ENCODE peak calls at places on chromosome 15, in ten cellular contexts. Z, R, V, K, G, I, X, P, H and E are unnamed samples.

GRCh38 chr15:73437541-73438109 is 5.3 kb upstream of the REC114 start:
- DNase-seq in R (no peak), X (no peak), V (no peak), P (no peak), G (no peak), K (no peak), Z (no peak), H (no peak), I (no peak), E (no peak)

GRCh38 chr15:41194444-41194843 is 36.1 kb downstream of the EXD1 start:
- DNase-seq in H (no peak), I (no peak), V (no peak), Z (no peak), G (no peak), K (no peak), P (no peak), X (no peak), R (no peak), E (no peak)

GRCh38 chr15:63389902-63390301 is 8.3 kb upstream of the CA12 start:
- DNase-seq in H (no peak), Z (peak), K (no peak), R (no peak), I (no peak), P (no peak), V (no peak), X (no peak), G (no peak), E (no peak)

GRCh38 chr15:69478259-69478687 is 25.7 kb downstream of the RPLP1 start:
- DNase-seq in X (peak), K (no peak), P (peak), V (peak), R (peak), G (peak), H (no peak), Z (peak), I (no peak), E (peak)

GRCh38 chr15:45389351-45389750 is 11.0 kb upstream of the GATM start:
- DNase-seq in G (no peak), X (no peak), V (no peak), Z (no peak), H (no peak), P (no peak), K (no peak), R (no peak), I (no peak), E (no peak)

GRCh38 chr15:52318729-52319500 is 23.3 kb upstream of the MYO5C start:
- DNase-seq in H (no peak), V (no peak), R (no peak), G (no peak), K (no peak), I (no peak), P (no peak), Z (no peak), X (no peak), E (no peak)

GRCh38 chr15:70486451-70487379 is 276.6 kb downstream of the UACA start:
- DNase-seq in Z (peak), K (peak), X (peak), R (peak), G (peak), I (no peak), P (no peak), V (peak), H (no peak), E (no peak)

GRCh38 chr15:89035658-89036057 is 52.6 kb upstream of the ABHD2 start:
- DNase-seq in V (no peak), I (no peak), X (no peak), R (no peak), H (no peak), G (no peak), K (no peak), Z (no peak), P (no peak), E (no peak)

GRCh38 chr15:48582472-48583235 is 62.9 kb downstream of the FBN1 start:
- DNase-seq in P (peak), R (no peak), I (no peak), V (no peak), Z (no peak), X (peak), K (peak), G (peak), H (no peak), E (no peak)

GRCh38 chr15:50345298-50345697 is 9.7 kb downstream of the GABPB1 start:
- DNase-seq in V (no peak), H (no peak), G (no peak), Z (no peak), I (no peak), R (no peak), X (no peak), P (no peak), K (no peak), E (no peak)

GRCh38 chr15:87998658-87999057 is 257.9 kb downstream of the NTRK3 start:
- DNase-seq in H (no peak), K (no peak), R (no peak), X (no peak), V (no peak), P (no peak), G (no peak), I (no peak), Z (no peak), E (no peak)

GRCh38 chr15:64930778-64931240 is 19.1 kb downstream of the ANKDD1A start:
- DNase-seq in R (no peak), Z (no peak), V (no peak), I (no peak), H (no peak), X (peak), P (no peak), K (no peak), G (peak), E (no peak)

GRCh38 chr15:69729167-69729748 is 276.6 kb downstream of the RPLP1 start:
- DNase-seq in V (peak), P (peak), K (no peak), Z (peak), G (no peak), R (peak), X (peak), H (no peak), I (peak), E (peak)

GRCh38 chr15:48330855-48331795 is at the start of gene DUT:
- DNase-seq in K (peak), X (peak), H (peak), Z (peak), G (peak), R (peak), V (peak), P (peak), I (peak), E (peak)